ENCODE peak calls at places on chromosomes 2 and 18, in six cellular contexts. One of them, this sample, is unnamed.

GRCh38 chr2:235300368-235301201 is 193.3 kb upstream of the AGAP1 start:
- DNase-seq in adrenal gland: no peak
- DNase-seq in fibroblast of the conjunctiva: peak; percentile 66
- DNase-seq in AG09309: peak; percentile 17
- DNase-seq in NCI-H1092 treated with DMSO at 0.1 percent for 48 hours: peak; percentile 11
- DNase-seq in heart right ventricle: no peak
- DNase-seq in this sample: no peak

GRCh38 chr2:234095301-234095700 is 44.8 kb downstream of the SPP2 start:
- DNase-seq in adrenal gland: no peak
- DNase-seq in fibroblast of the conjunctiva: no peak
- DNase-seq in AG09309: no peak
- DNase-seq in NCI-H1092 treated with DMSO at 0.1 percent for 48 hours: no peak
- DNase-seq in heart right ventricle: no peak
- DNase-seq in this sample: no peak

GRCh38 chr18:59308201-59309014 is 10.0 kb downstream of the CPLX4 start:
- DNase-seq in adrenal gland: peak; percentile 83
- DNase-seq in fibroblast of the conjunctiva: peak; percentile 18
- DNase-seq in AG09309: no peak
- DNase-seq in NCI-H1092 treated with DMSO at 0.1 percent for 48 hours: peak; percentile 90
- DNase-seq in heart right ventricle: peak; percentile 69
- DNase-seq in this sample: peak; percentile 29

GRCh38 chr18:23970161-23971153 is 44.1 kb upstream of the TTC39C start:
- DNase-seq in adrenal gland: no peak
- DNase-seq in fibroblast of the conjunctiva: no peak
- DNase-seq in AG09309: no peak
- DNase-seq in NCI-H1092 treated with DMSO at 0.1 percent for 48 hours: no peak
- DNase-seq in heart right ventricle: no peak
- DNase-seq in this sample: no peak

GRCh38 chr2:240205348-240205747 is 64.9 kb upstream of the OTOS start:
- DNase-seq in adrenal gland: peak; percentile 64
- DNase-seq in fibroblast of the conjunctiva: peak; percentile 12
- DNase-seq in AG09309: peak; percentile 16
- DNase-seq in NCI-H1092 treated with DMSO at 0.1 percent for 48 hours: no peak
- DNase-seq in heart right ventricle: no peak
- DNase-seq in this sample: no peak

GRCh38 chr2:205678743-205679142 is 3.6 kb upstream of the NRP2 start:
- DNase-seq in adrenal gland: no peak
- DNase-seq in fibroblast of the conjunctiva: no peak
- DNase-seq in AG09309: no peak
- DNase-seq in NCI-H1092 treated with DMSO at 0.1 percent for 48 hours: no peak
- DNase-seq in heart right ventricle: no peak
- DNase-seq in this sample: no peak

GRCh38 chr2:46446871-46447568 is 32.3 kb upstream of the TMEM247 start:
- DNase-seq in adrenal gland: no peak
- DNase-seq in fibroblast of the conjunctiva: no peak
- DNase-seq in AG09309: no peak
- DNase-seq in NCI-H1092 treated with DMSO at 0.1 percent for 48 hours: no peak
- DNase-seq in heart right ventricle: no peak
- DNase-seq in this sample: no peak

GRCh38 chr2:154692927-154693326 is 5.6 kb upstream of the KCNJ3 start:
- DNase-seq in adrenal gland: no peak
- DNase-seq in fibroblast of the conjunctiva: no peak
- DNase-seq in AG09309: no peak
- DNase-seq in NCI-H1092 treated with DMSO at 0.1 percent for 48 hours: no peak
- DNase-seq in heart right ventricle: no peak
- DNase-seq in this sample: no peak

GRCh38 chr2:158205215-158205614 is 103.5 kb downstream of the UPP2 start:
- DNase-seq in adrenal gland: no peak
- DNase-seq in fibroblast of the conjunctiva: no peak
- DNase-seq in AG09309: no peak
- DNase-seq in NCI-H1092 treated with DMSO at 0.1 percent for 48 hours: peak; percentile 59
- DNase-seq in heart right ventricle: no peak
- DNase-seq in this sample: no peak